ENCODE peak calls at places on chromosomes 16 and 17, in ten cellular contexts. A, T, O, P, V, D, I, S, Q and L are unnamed samples.

GRCh38 chr16:13780406-13780805 is 139.5 kb upstream of the ERCC4 start:
- DNase-seq in S (no peak), P (no peak), D (no peak), A (no peak), T (no peak), Q (no peak), O (no peak), I (no peak), V (no peak), L (no peak)

GRCh38 chr17:2238432-2239169 is 65.0 kb downstream of the SMG6 start:
- DNase-seq in A (peak; percentile 68), D (no peak), T (no peak), S (peak; percentile 65), O (no peak), P (no peak), V (no peak), I (peak; percentile 39), Q (no peak), L (peak; percentile 72)

GRCh38 chr16:85296859-85297698 is 184.8 kb upstream of the CIBAR2 start:
- DNase-seq in A (peak; percentile 78), D (peak; percentile 60), O (peak; percentile 69), P (peak; percentile 64), Q (peak; percentile 32), V (peak; percentile 14), T (peak; percentile 68), I (no peak), S (peak; percentile 57), L (peak; percentile 56)

GRCh38 chr17:28843810-28844137 is 1.2 kb upstream of the FAM222B start:
- DNase-seq in A (no peak), S (no peak), I (no peak), D (no peak), V (no peak), T (no peak), O (no peak), Q (no peak), P (no peak), L (no peak)

GRCh38 chr17:45428954-45429337 is 3.7 kb downstream of the ARHGAP27 start:
- DNase-seq in P (no peak), I (no peak), Q (no peak), D (no peak), S (peak; percentile 45), A (no peak), T (no peak), V (no peak), O (no peak), L (peak; percentile 51)

GRCh38 chr17:78422872-78423588 is 44.6 kb downstream of the PGS1 start:
- DNase-seq in A (no peak), Q (no peak), I (no peak), V (no peak), D (no peak), O (no peak), S (no peak), T (no peak), P (no peak), L (no peak)

GRCh38 chr17:60899115-60899514 is 221.5 kb downstream of the BCAS3 start:
- DNase-seq in O (no peak), I (no peak), P (no peak), S (no peak), A (no peak), T (no peak), V (no peak), D (no peak), Q (no peak), L (no peak)

GRCh38 chr16:1920727-1921155 is 2.5 kb upstream of the HS3ST6 start:
- DNase-seq in I (peak; percentile 78), S (no peak), Q (no peak), O (no peak), T (no peak), D (no peak), V (no peak), P (peak; percentile 54), A (no peak), L (no peak)

GRCh38 chr16:85294810-85295508 is 182.7 kb upstream of the CIBAR2 start:
- DNase-seq in D (no peak), Q (no peak), V (no peak), T (no peak), P (no peak), A (no peak), S (no peak), O (no peak), I (no peak), L (no peak)

GRCh38 chr16:85888405-85889331 is 10.3 kb upstream of the IRF8 start:
- DNase-seq in V (no peak), D (no peak), I (no peak), S (no peak), A (peak; percentile 80), Q (no peak), T (peak; percentile 73), P (no peak), O (no peak), L (no peak)

GRCh38 chr17:82053556-82054263 is 2.0 kb downstream of the GPS1 start:
- DNase-seq in O (no peak), I (no peak), A (no peak), T (no peak), S (no peak), D (peak; percentile 13), V (no peak), P (no peak), Q (no peak), L (no peak)

GRCh38 chr17:67353929-67354557 is 12.3 kb downstream of the PSMD12 start:
- DNase-seq in T (no peak), O (no peak), A (no peak), S (no peak), P (no peak), V (no peak), I (no peak), D (no peak), Q (no peak), L (no peak)

GRCh38 chr17:39139137-39139516 is 12.3 kb downstream of the PLXDC1 start:
- DNase-seq in T (no peak), O (no peak), V (no peak), S (no peak), P (peak; percentile 31), D (no peak), A (no peak), I (no peak), Q (no peak), L (no peak)

GRCh38 chr17:4607773-4608187 is 23.5 kb downstream of the SMTNL2 start:
- DNase-seq in O (peak; percentile 58), T (no peak), I (peak; percentile 82), Q (no peak), A (no peak), P (no peak), D (no peak), V (no peak), S (peak; percentile 60), L (peak; percentile 85)

GRCh38 chr17:2704890-2705248 is 6.7 kb downstream of the CLUH start:
- DNase-seq in T (no peak), A (no peak), O (no peak), S (no peak), I (no peak), P (no peak), D (no peak), Q (no peak), V (no peak), L (no peak)

GRCh38 chr16:85309656-85310587 is 197.7 kb upstream of the CIBAR2 start:
- DNase-seq in S (peak; percentile 95), O (peak; percentile 56), P (no peak), A (no peak), V (no peak), I (peak; percentile 78), T (peak; percentile 63), Q (no peak), D (peak; percentile 41), L (peak; percentile 96)